ENCODE peak calls at places on chromosomes 2 and 18, in four cellular contexts. S, I, H and M are unnamed samples.

GRCh38 chr2:60096556-60096955 is 456.9 kb downstream of the BCL11A start:
- DNase-seq in S (peak; percentile 63), I (no peak), H (no peak), M (no peak)

GRCh38 chr2:120441744-120442471 is 96.0 kb downstream of the INHBB start:
- DNase-seq in S (peak; percentile 67), I (no peak), H (no peak), M (no peak)

GRCh38 chr2:109383505-109384307 is 230.1 kb downstream of the SEPTIN10 start:
- DNase-seq in S (no peak), I (no peak), H (no peak), M (no peak)

GRCh38 chr2:101474752-101475384 is at the start of gene RFX8:
- DNase-seq in S (no peak), I (peak; percentile 54), H (no peak), M (no peak)

GRCh38 chr2:224038049-224038829 is 847 bp downstream of the SERPINE2 start:
- DNase-seq in S (peak; percentile 65), I (peak; percentile 61), H (peak; percentile 11), M (no peak)

GRCh38 chr2:63192889-63193778 is 142.5 kb downstream of the OTX1 start:
- DNase-seq in S (no peak), I (no peak), H (no peak), M (no peak)

GRCh38 chr2:36459725-36460137 is 104.2 kb downstream of the CRIM1 start:
- DNase-seq in S (peak; percentile 80), I (no peak), H (peak; percentile 52), M (peak; percentile 27)

GRCh38 chr2:176129013-176129796 is at the start of gene HOXD8:
- DNase-seq in S (peak; percentile 65), I (peak; percentile 28), H (peak; percentile 79), M (peak; percentile 32)

GRCh38 chr2:47891369-47892337 is 14.6 kb downstream of the FBXO11 start:
- DNase-seq in S (no peak), I (no peak), H (no peak), M (no peak)

GRCh38 chr2:62660582-62661262 is 44.8 kb upstream of the EHBP1 start:
- DNase-seq in S (no peak), I (no peak), H (no peak), M (no peak)

GRCh38 chr2:168559187-168559586 is 103.1 kb downstream of the CERS6 start:
- DNase-seq in S (no peak), I (no peak), H (peak; percentile 17), M (no peak)

GRCh38 chr2:187959821-187960220 is 331.9 kb upstream of the GULP1 start:
- DNase-seq in S (no peak), I (no peak), H (peak; percentile 4), M (no peak)

GRCh38 chr18:42850174-42850766 is 265.2 kb downstream of the RIT2 start:
- DNase-seq in S (no peak), I (no peak), H (no peak), M (no peak)

GRCh38 chr18:56120781-56121180 is 517.6 kb downstream of the TXNL1 start:
- DNase-seq in S (no peak), I (no peak), H (no peak), M (no peak)

GRCh38 chr2:101406867-101407266 is 19.6 kb upstream of the CREG2 start:
- DNase-seq in S (no peak), I (no peak), H (peak; percentile 11), M (no peak)

GRCh38 chr18:65439184-65439583 is 311.6 kb upstream of the CDH7 start:
- DNase-seq in S (no peak), I (no peak), H (no peak), M (no peak)